ENCODE peak calls at places on chromosome 1, in seven cellular contexts. K, E, B, R, D, J and W are unnamed samples. For H3K27me3, the result is how much of the 10 kb centered on the place peaks cover.

GRCh38 chr1:29639156-29639736 is 402.9 kb downstream of the PTPRU start:
- DNase-seq in K (peak), E (no peak), B (no peak), R (no peak), D (no peak), J (no peak), W (no peak)

GRCh38 chr1:203038217-203038741 is 12.0 kb downstream of the PPFIA4 start:
- DNase-seq in K (no peak), E (no peak), B (peak), R (peak), D (peak), J (peak), W (no peak)

GRCh38 chr1:233639611-233640010 is 25.7 kb downstream of the KCNK1 start:
- DNase-seq in K (no peak), E (peak), B (peak), R (no peak), D (no peak), J (no peak), W (no peak)

GRCh38 chr1:247857986-247858356 is 984 bp downstream of the TRIM58 start:
- DNase-seq in K (no peak), E (no peak), B (no peak), R (no peak), D (no peak), J (no peak), W (no peak)

GRCh38 chr1:188599313-188599712 is 1770.6 kb downstream of the PLA2G4A start:
- DNase-seq in K (no peak), E (no peak), B (no peak), R (no peak), D (no peak), J (no peak), W (no peak)

GRCh38 chr1:61436016-61436415 is 288.9 kb downstream of the TM2D1 start:
- DNase-seq in K (no peak), E (no peak), B (no peak), R (no peak), D (no peak), J (no peak), W (no peak)

GRCh38 chr1:115624859-115625258 is 16.9 kb upstream of the VANGL1 start:
- DNase-seq in K (no peak), E (no peak), B (no peak), R (no peak), D (no peak), J (no peak), W (no peak)

GRCh38 chr1:150259758-150260669 is 2.4 kb downstream of the CA14 start:
- DNase-seq in K (no peak), E (no peak), B (no peak), R (no peak), D (no peak), J (no peak), W (no peak)

GRCh38 chr1:24414884-24415333 is 693 bp upstream of the NIPAL3 start:
- DNase-seq in K (no peak), E (no peak), B (no peak), R (no peak), D (no peak), J (no peak), W (no peak)

GRCh38 chr1:99818063-99818699 is 32.0 kb upstream of the AGL start:
- DNase-seq in K (no peak), E (no peak), B (peak), R (no peak), D (no peak), J (no peak), W (no peak)

GRCh38 chr1:940121-941026 is 16.7 kb downstream of the SAMD11 start:
- DNase-seq in K (peak), E (peak), B (peak), R (no peak), D (no peak), J (peak), W (no peak)

GRCh38 chr1:57192256-57192655 is 226.4 kb upstream of the C8B start:
- DNase-seq in K (no peak), E (no peak), B (no peak), R (no peak), D (no peak), J (no peak), W (no peak)

GRCh38 chr1:63634471-63634870 is 41.3 kb downstream of the PGM1 start:
- DNase-seq in K (no peak), E (no peak), B (no peak), R (no peak), D (no peak), J (no peak), W (no peak)

GRCh38 chr1:177800386-177801058 is 169.3 kb downstream of the SEC16B start:
- DNase-seq in K (no peak), E (no peak), B (peak), R (no peak), D (no peak), J (no peak), W (peak)

GRCh38 chr1:37865348-37866119 is 6.1 kb upstream of the MTF1 start:
- DNase-seq in K (no peak), E (no peak), B (peak), R (no peak), D (no peak), J (peak), W (no peak)

GRCh38 chr1:5296135-5296930 is 641.9 kb downstream of the AJAP1 start:
- DNase-seq in K (no peak), E (no peak), B (no peak), R (no peak), D (no peak), J (no peak), W (no peak)

GRCh38 chr1:53656062-53656915 is 82.7 kb downstream of the GLIS1 start:
- DNase-seq in K (no peak), E (no peak), B (peak), R (no peak), D (no peak), J (peak), W (peak)

GRCh38 chr1:234505774-234506114 is 26.8 kb upstream of the TARBP1 start:
- DNase-seq in K (no peak), E (no peak), B (peak), R (no peak), D (no peak), J (no peak), W (peak)

GRCh38 chr1:172482044-172482443 is 38.2 kb upstream of the PIGC start:
- DNase-seq in K (no peak), E (no peak), B (no peak), R (no peak), D (no peak), J (no peak), W (no peak)

GRCh38 chr1:231192620-231193163 is 30.8 kb downstream of the TRIM67 start:
- DNase-seq in K (peak), E (no peak), B (peak), R (peak), D (no peak), J (no peak), W (no peak)

GRCh38 chr1:169119405-169119804 is 12.9 kb downstream of the ATP1B1 start:
- DNase-seq in K (no peak), E (no peak), B (no peak), R (no peak), D (no peak), J (peak), W (no peak)

GRCh38 chr1:183877321-183877720 is 72.4 kb downstream of the RGL1 start:
- DNase-seq in K (no peak), E (no peak), B (peak), R (peak), D (no peak), J (no peak), W (no peak)

GRCh38 chr1:165395522-165396300 is 39.2 kb upstream of the LMX1A start:
- DNase-seq in K (no peak), E (no peak), B (no peak), R (no peak), D (no peak), J (no peak), W (no peak)

GRCh38 chr1:38941093-38941492 is 537 bp downstream of the RHBDL2 start:
- DNase-seq in K (no peak), E (no peak), B (no peak), R (no peak), D (no peak), J (no peak), W (no peak)

GRCh38 chr1:234607091-234608025 is 2.6 kb downstream of the IRF2BP2 start:
- DNase-seq in K (peak), E (no peak), B (no peak), R (peak), D (no peak), J (no peak), W (no peak)

GRCh38 chr1:91400133-91400725 is 4.4 kb downstream of the HFM1 start:
- DNase-seq in K (no peak), E (no peak), B (peak), R (no peak), D (no peak), J (no peak), W (no peak)

GRCh38 chr1:155326020-155326526 is 5.4 kb downstream of the RUSC1 start:
- DNase-seq in K (peak), E (no peak), B (no peak), R (no peak), D (no peak), J (no peak), W (no peak)

GRCh38 chr1:40784141-40784770 is 669 bp downstream of the KCNQ4 start:
- DNase-seq in K (no peak), E (no peak), B (no peak), R (no peak), D (no peak), J (no peak), W (no peak)

GRCh38 chr1:245875581-245876263 is 631.4 kb downstream of the SMYD3 start:
- DNase-seq in K (no peak), E (no peak), B (no peak), R (no peak), D (no peak), J (no peak), W (no peak)

GRCh38 chr1:12080156-12080555 is 17.1 kb downstream of the TNFRSF8 start:
- DNase-seq in K (no peak), E (no peak), B (no peak), R (no peak), D (no peak), J (no peak), W (no peak)

GRCh38 chr1:199202331-199202730 is 563.5 kb downstream of the PTPRC start:
- DNase-seq in K (no peak), E (no peak), B (no peak), R (no peak), D (no peak), J (no peak), W (no peak)

GRCh38 chr1:168913711-168914463 is 184.9 kb upstream of the DPT start:
- DNase-seq in K (no peak), E (no peak), B (no peak), R (no peak), D (no peak), J (no peak), W (no peak)

GRCh38 chr1:161962094-161962887 is 61.4 kb downstream of the OLFML2B start:
- DNase-seq in K (no peak), E (peak), B (peak), R (no peak), D (no peak), J (peak), W (no peak)

GRCh38 chr1:1223891-1224290 is 7.9 kb downstream of the SDF4 start:
- DNase-seq in K (no peak), E (no peak), B (no peak), R (no peak), D (no peak), J (no peak), W (no peak)

GRCh38 chr1:225467193-225468020 is 39.6 kb upstream of the LBR start:
- DNase-seq in K (peak), E (peak), B (no peak), R (no peak), D (no peak), J (no peak), W (no peak)

GRCh38 chr1:25523512-25523911 is 19.9 kb upstream of the LDLRAP1 start:
- DNase-seq in K (no peak), E (no peak), B (no peak), R (no peak), D (no peak), J (peak), W (no peak)
- TF ChIP-seq CTCF in K (no peak), E (peak), B (no peak), R (no peak), D (peak), J (peak), W (peak)

GRCh38 chr1:228079601-228080263 is 2.8 kb upstream of the ARF1 start:
- DNase-seq in K (peak), E (no peak), B (no peak), R (no peak), D (no peak), J (no peak), W (no peak)

GRCh38 chr1:228082975-228083870 is 715 bp downstream of the ARF1 start:
- DNase-seq in K (peak), E (peak), B (peak), R (no peak), D (no peak), J (no peak), W (no peak)

GRCh38 chr1:228082260-228082974 is at the start of gene ARF1:
- DNase-seq in K (peak), E (peak), B (peak), R (peak), D (peak), J (peak), W (peak)

GRCh38 chr1:228081578-228082259 is 789 bp upstream of the ARF1 start:
- DNase-seq in K (no peak), E (peak), B (no peak), R (peak), D (no peak), J (no peak), W (no peak)

GRCh38 chr1:228081144-228081543 is 1.4 kb upstream of the ARF1 start:
- DNase-seq in K (no peak), E (no peak), B (no peak), R (peak), D (no peak), J (no peak), W (no peak)
- H3K4me3 ChIP-seq in K (peak), E (peak), B (peak), R (peak), D (peak), J (peak), W (peak)

GRCh38 chr1:209583408-209583807 is at the start of gene CAMK1G:
- DNase-seq in K (no peak), E (no peak), B (peak), R (no peak), D (no peak), J (peak), W (no peak)
- H3K27me3 ChIP-seq in K (under half), E (under half), B (under half), R (under half), D (under half), J (under half), W (under half)

GRCh38 chr1:230012742-230013141 is 54.3 kb upstream of the GALNT2 start:
- DNase-seq in K (no peak), E (no peak), B (no peak), R (no peak), D (no peak), J (no peak), W (no peak)
- TF ChIP-seq CTCF in K (no peak), E (no peak), B (no peak), R (no peak), D (no peak), J (no peak), W (no peak)

DNA sequence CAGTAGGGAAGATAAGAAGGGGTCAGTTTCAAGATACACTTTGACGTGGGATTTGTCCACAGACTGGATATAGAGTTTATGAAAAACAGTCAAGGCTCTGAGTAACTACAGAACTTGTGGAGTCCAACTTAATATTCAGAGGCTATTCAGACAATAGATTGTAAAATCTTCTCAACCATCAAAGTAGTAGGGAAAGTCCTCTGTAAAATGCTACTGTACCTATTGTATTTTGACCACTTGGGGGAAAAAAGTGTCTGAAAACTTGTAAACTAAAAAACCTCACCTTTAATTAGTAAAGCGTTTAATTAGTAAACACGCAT is 10.5 kb downstream of the PTP4A2 start:
- DNase-seq in K (no peak), E (no peak), B (no peak), R (no peak), D (no peak), J (no peak), W (no peak)
- H3K4me3 ChIP-seq in K (no peak), E (no peak), B (no peak), R (no peak), D (no peak), J (no peak), W (no peak)